ENCODE peak calls at places on chromosomes 1 and 21, in seven cellular contexts. K is mesothelial cell of epicardium; F is pulmonary artery endothelial cell; M is natural killer cell treated with Interleukin-12 subunit alpha and Interleukin-12 subunit beta and Interleukin-15 and Interleukin-18, amount 100 ng/mL, for 72 hours; W is cardiac fibroblast; C is EH; P is activated CD4-positive, alpha-beta T cell treated with anti-CD3 and anti-CD28 coated beads, Interleukin-2, amount 50 U/mL, for 4 hours. I is an unnamed sample.

GRCh38 chr1:6612641-6613360 is 730 bp upstream of the PHF13 start:
- DNase-seq in C (peak; percentile 54), K (no peak), F (no peak), W (peak; percentile 39), P (peak; percentile 10), M (no peak), I (peak; percentile 65)

GRCh38 chr1:59375321-59376220 is 78.7 kb downstream of the FGGY start:
- DNase-seq in M (no peak), K (no peak), P (no peak), C (peak; percentile 99), W (peak; percentile 93), F (no peak), I (peak; percentile 29)

GRCh38 chr21:37370152-37371040 is 3.8 kb downstream of the DYRK1A start:
- DNase-seq in M (no peak), C (peak; percentile 67), F (no peak), P (no peak), K (no peak), W (peak; percentile 69), I (peak; percentile 73)

GRCh38 chr1:10320336-10320735 is 78.5 kb upstream of the PGD start:
- DNase-seq in K (no peak), W (no peak), P (no peak), C (no peak), F (no peak), M (no peak), I (no peak)

GRCh38 chr1:207101720-207102119 is 2.3 kb upstream of the C4BPA start:
- DNase-seq in K (no peak), F (no peak), C (no peak), W (no peak), M (no peak), P (no peak), I (no peak)

GRCh38 chr1:10107985-10108663 is 75.4 kb downstream of the UBE4B start:
- DNase-seq in P (no peak), C (peak; percentile 77), F (peak; percentile 75), K (no peak), M (no peak), W (peak; percentile 59), I (peak; percentile 93)

GRCh38 chr21:40047993-40048730 is 180.9 kb downstream of the PCP4 start:
- DNase-seq in M (no peak), C (peak; percentile 57), K (no peak), F (no peak), W (no peak), P (no peak), I (no peak)

GRCh38 chr1:17189632-17190525 is 15.0 kb upstream of the PADI1 start:
- DNase-seq in K (no peak), C (peak; percentile 99), M (no peak), W (peak; percentile 94), F (no peak), P (no peak), I (no peak)

GRCh38 chr1:239550178-239550577 is 163.8 kb downstream of the CHRM3 start:
- DNase-seq in K (no peak), C (no peak), F (no peak), P (no peak), M (no peak), W (no peak), I (no peak)

GRCh38 chr1:208239518-208240381 is 4.4 kb downstream of the PLXNA2 start:
- DNase-seq in M (peak; percentile 2), F (no peak), K (no peak), W (no peak), C (no peak), P (no peak), I (no peak)

GRCh38 chr1:98813738-98814309 is 152.3 kb downstream of the SNX7 start:
- DNase-seq in W (no peak), M (no peak), P (no peak), C (no peak), F (no peak), K (no peak), I (no peak)

GRCh38 chr1:203744008-203744972 is 20.7 kb upstream of the LAX1 start:
- DNase-seq in M (no peak), W (peak; percentile 79), F (no peak), C (peak; percentile 18), P (peak; percentile 8), K (no peak), I (no peak)

GRCh38 chr1:66261370-66261769 is 272.6 kb upstream of the SGIP1 start:
- DNase-seq in K (no peak), W (peak; percentile 46), C (peak; percentile 63), F (no peak), M (no peak), P (no peak), I (no peak)

GRCh38 chr1:41241748-41242644 is at the start of gene SCMH1:
- DNase-seq in W (peak; percentile 47), M (peak; percentile 61), C (peak; percentile 58), F (no peak), P (peak; percentile 52), K (peak; percentile 55), I (peak; percentile 52)

GRCh38 chr1:15799004-15799867 is 8.2 kb downstream of the UQCRHL start:
- DNase-seq in P (no peak), F (peak; percentile 82), W (peak; percentile 98), C (peak; percentile 99), M (no peak), K (no peak), I (peak; percentile 87)

GRCh38 chr1:236451796-236452373 is 57.8 kb downstream of the EDARADD start:
- DNase-seq in W (peak; percentile 14), M (no peak), F (no peak), P (peak; percentile 36), K (no peak), C (peak; percentile 38), I (peak; percentile 51)

GRCh38 chr1:241848680-241849344 is 808 bp downstream of the EXO1 start:
- DNase-seq in F (no peak), P (no peak), K (no peak), C (peak; percentile 5), M (no peak), W (no peak), I (no peak)

GRCh38 chr1:25927541-25928265 is 21.5 kb upstream of the STMN1 start:
- DNase-seq in F (no peak), M (no peak), P (no peak), K (no peak), W (peak; percentile 31), C (peak; percentile 34), I (peak; percentile 56)

GRCh38 chr1:209697082-209697481 is 7.6 kb upstream of the HSD11B1 start:
- DNase-seq in C (no peak), F (no peak), M (no peak), W (peak; percentile 87), K (no peak), P (no peak), I (no peak)

GRCh38 chr1:57300186-57300585 is 123.7 kb downstream of the DAB1 start:
- DNase-seq in C (peak; percentile 10), K (no peak), F (no peak), M (no peak), P (no peak), W (no peak), I (no peak)

GRCh38 chr1:110859062-110859461 is 13.9 kb upstream of the CD53 start:
- DNase-seq in F (no peak), K (no peak), C (no peak), P (no peak), M (no peak), W (no peak), I (no peak)

GRCh38 chr1:241902376-241903067 is 54.5 kb downstream of the EXO1 start:
- DNase-seq in C (peak; percentile 45), K (no peak), M (no peak), P (no peak), F (no peak), W (peak; percentile 6), I (no peak)

GRCh38 chr1:67713071-67713806 is 28.2 kb downstream of the GADD45A start:
- DNase-seq in F (peak; percentile 75), C (peak; percentile 90), W (peak; percentile 69), K (no peak), M (no peak), P (no peak), I (peak; percentile 94)

GRCh38 chr1:205343431-205344009 is 13.2 kb downstream of the KLHDC8A start:
- DNase-seq in P (no peak), M (peak; percentile 62), F (no peak), K (no peak), W (no peak), C (no peak), I (peak; percentile 17)

GRCh38 chr21:9839011-9839661 is 682.2 kb upstream of the TPTE start:
- DNase-seq in F (no peak), M (peak; percentile 64), W (no peak), C (no peak), K (peak; percentile 44), P (no peak), I (no peak)

GRCh38 chr1:223143760-223144248 is 756 bp upstream of the TLR5 start:
- DNase-seq in M (no peak), K (no peak), F (no peak), W (no peak), P (peak; percentile 37), C (no peak), I (no peak)

GRCh38 chr1:151311589-151312331 is 15.5 kb downstream of the PI4KB start:
- DNase-seq in M (peak; percentile 90), C (peak; percentile 100), F (peak; percentile 81), K (no peak), P (peak; percentile 83), W (peak; percentile 97), I (peak; percentile 95)

GRCh38 chr1:100397681-100398080 is 45.4 kb downstream of the CDC14A start:
- DNase-seq in M (no peak), F (no peak), P (no peak), K (no peak), W (no peak), C (no peak), I (no peak)